ENCODE peak calls at places on chromosomes 4 and X, in four cellular contexts. N, W, R and I are unnamed samples.

GRCh38 chrX:7090506-7091095 is 56.9 kb upstream of the STS start:
- DNase-seq in W (no peak), R (peak), N (no peak), I (no peak)

GRCh38 chr4:93855926-93856325 is 27.4 kb downstream of the ATOH1 start:
- DNase-seq in N (no peak), W (no peak), R (no peak), I (no peak)

GRCh38 chr4:57640391-57641100 is 530.4 kb upstream of the IGFBP7 start:
- DNase-seq in N (no peak), R (no peak), W (no peak), I (no peak)

GRCh38 chr4:38154681-38155588 is 194.7 kb downstream of the PTTG2 start:
- DNase-seq in W (no peak), R (no peak), N (no peak), I (no peak)

GRCh38 chrX:78573630-78574029 is 85.5 kb downstream of the RTL3 start:
- DNase-seq in W (no peak), R (no peak), N (no peak), I (no peak)

GRCh38 chrX:36160056-36160455 is 240.5 kb downstream of the CFAP47 start:
- DNase-seq in W (no peak), N (no peak), R (no peak), I (no peak)

GRCh38 chr4:3250956-3251690 is 2.2 kb downstream of the MSANTD1 start:
- DNase-seq in N (no peak), R (peak), W (no peak), I (no peak)

GRCh38 chr4:64582492-64582891 is 173.2 kb upstream of the TECRL start:
- DNase-seq in N (peak), W (no peak), R (no peak), I (peak)

GRCh38 chrX:150984164-150984824 is 1.2 kb downstream of the HMGB3 start:
- DNase-seq in W (no peak), R (no peak), N (peak), I (peak)

DNA sequence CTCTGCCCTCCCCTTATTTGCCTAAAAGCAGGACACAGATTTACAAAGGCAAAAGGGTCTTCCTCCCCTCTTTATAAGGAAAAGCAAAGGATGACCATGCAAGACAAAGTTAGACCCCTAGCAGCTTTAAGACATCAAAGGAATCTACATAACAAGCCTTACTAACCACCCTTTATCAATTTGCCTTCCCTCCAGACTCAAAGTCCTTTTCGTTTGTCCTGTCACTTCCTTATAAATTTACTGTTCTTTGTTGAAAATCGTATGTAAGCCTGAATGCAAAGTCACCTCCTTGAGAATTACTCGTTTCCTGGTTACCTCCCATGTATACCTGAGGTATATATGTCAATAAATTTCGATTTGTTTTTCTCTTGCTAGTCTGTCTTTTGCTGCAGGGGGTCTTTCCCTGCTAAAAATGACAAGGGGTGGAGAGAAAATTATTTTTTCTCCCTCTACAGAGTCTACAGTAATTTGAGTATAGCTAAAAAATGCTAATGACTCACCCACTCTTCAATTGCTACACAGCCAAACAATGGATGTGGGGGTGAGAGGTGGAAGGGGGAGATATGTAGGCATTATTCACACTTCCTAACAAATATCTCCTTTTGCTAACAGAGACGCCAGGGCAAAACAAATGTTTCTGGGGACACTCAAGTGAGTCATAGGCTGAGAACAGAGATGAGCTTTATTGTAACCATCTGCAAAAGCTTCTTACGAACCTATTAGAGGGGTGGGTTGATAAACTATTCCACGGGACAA is 13.2 kb downstream of the SCD5 start:
- DNase-seq in W (peak), N (peak), R (no peak), I (no peak)
- H3K4me3 ChIP-seq in W (no peak), N (peak), R (no peak), I (no peak)

DNA sequence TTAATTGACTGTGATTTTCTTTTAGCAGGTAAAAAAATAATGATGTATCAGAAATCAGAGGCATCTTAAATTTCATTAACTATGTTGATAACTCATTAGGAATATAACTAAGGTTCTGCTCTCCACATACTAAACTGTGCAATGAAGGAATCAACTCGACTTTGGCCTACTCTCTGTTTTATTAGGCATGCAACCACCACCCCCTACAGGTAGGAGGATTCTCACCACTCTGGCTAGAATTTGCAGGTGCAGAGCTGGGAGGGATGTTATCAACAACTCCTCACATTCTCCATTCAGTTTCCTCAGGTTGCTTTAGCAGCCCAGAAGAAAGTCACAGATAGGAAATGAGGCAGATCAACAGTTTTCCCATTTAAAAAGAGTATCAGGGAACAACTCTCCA is 160.1 kb downstream of the COX18 start:
- DNase-seq in R (peak), W (peak), N (peak), I (no peak)
- H3K4me3 ChIP-seq in R (no peak), W (no peak), N (no peak), I (no peak)

GRCh38 chr4:69321153-69321729 is 41.0 kb downstream of the UGT2B28 start:
- DNase-seq in W (no peak), R (no peak), N (no peak), I (no peak)
- H3K4me3 ChIP-seq in W (no peak), R (no peak), N (no peak), I (no peak)

GRCh38 chrX:285076-285677 is 4.0 kb downstream of the PLCXD1 start:
- DNase-seq in N (no peak), R (no peak), W (no peak), I (no peak)

GRCh38 chrX:281166-281999 is at the start of gene PLCXD1:
- DNase-seq in N (peak), R (peak), W (peak), I (peak)

GRCh38 chrX:287670-288069 is 6.5 kb downstream of the PLCXD1 start:
- DNase-seq in W (no peak), R (no peak), N (no peak), I (no peak)

GRCh38 chrX:288561-288991 is 7.4 kb downstream of the PLCXD1 start:
- DNase-seq in W (no peak), R (no peak), N (no peak), I (no peak)

DNA sequence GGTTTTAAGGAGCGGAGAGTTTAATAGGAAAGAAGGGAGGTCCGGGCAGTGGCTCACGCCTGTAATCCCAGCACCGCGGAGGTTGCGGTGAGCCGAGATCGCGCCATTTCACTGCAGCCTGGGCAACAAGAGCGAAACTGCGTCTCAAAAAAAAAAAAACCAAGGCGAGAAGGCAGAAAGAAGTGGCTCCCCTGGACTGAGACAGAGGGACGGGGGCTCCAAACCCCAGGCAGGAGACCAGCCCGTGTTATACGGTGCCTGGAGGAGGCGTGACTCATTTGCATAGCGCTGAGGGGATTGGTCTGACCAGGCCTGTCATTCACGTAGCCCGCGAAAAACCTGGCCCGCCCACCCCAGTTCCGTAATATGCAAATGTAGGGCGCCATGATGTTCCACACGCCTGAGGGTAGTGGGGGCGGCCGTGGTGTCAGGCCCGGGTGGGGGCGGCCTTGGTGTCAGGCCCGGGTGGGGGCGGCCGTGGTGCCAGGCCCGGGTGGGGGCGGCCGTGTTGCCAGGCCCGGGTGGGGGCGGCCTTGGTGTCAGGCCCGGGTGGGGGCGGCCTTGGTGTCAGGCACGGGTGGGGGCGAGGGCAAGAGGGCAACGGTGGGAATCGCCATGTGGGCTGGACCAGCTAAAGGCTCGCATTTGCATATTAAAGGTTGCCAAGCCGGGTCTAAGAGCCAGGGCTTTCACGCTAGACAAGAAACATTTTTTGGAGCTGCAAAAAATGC is 2.1 kb downstream of the PLCXD1 start:
- DNase-seq in R (peak), W (peak), N (peak), I (peak)
- H3K4me3 ChIP-seq in R (peak), W (peak), N (peak), I (peak)

GRCh38 chrX:11426712-11427081 is 133.5 kb downstream of the AMELX start:
- DNase-seq in R (no peak), W (no peak), N (no peak), I (no peak)
- H3K4me3 ChIP-seq in R (no peak), W (no peak), N (peak), I (peak)